ENCODE peak calls at places on chromosomes 4 and X, in four cellular contexts. Q is ovary, V is fibroblast of the aortic adventitia, D is dorsolateral prefrontal cortex. O is an unnamed sample.

GRCh38 chrX:3160771-3161170 is 119.5 kb downstream of the ARSF start:
- DNase-seq in Q (no peak), V (no peak), D (no peak), O (no peak)

GRCh38 chr4:155780773-155781172 is 22.0 kb downstream of the GUCY1B1 start:
- DNase-seq in Q (no peak), V (no peak), D (no peak), O (no peak)

GRCh38 chrX:123859409-123859827 is 435 bp upstream of the XIAP start:
- DNase-seq in Q (peak), V (no peak), D (peak), O (no peak)

GRCh38 chr4:177182156-177182555 is 127.5 kb upstream of the NEIL3 start:
- DNase-seq in Q (no peak), V (peak), D (no peak), O (no peak)

GRCh38 chr4:142550955-142551354 is 295.1 kb downstream of the INPP4B start:
- DNase-seq in Q (no peak), V (no peak), D (no peak), O (no peak)

GRCh38 chr4:11259837-11260236 is 168.9 kb downstream of the HS3ST1 start:
- DNase-seq in Q (no peak), V (no peak), D (no peak), O (no peak)

GRCh38 chr4:6035786-6036185 is 17.6 kb upstream of the C4orf50 start:
- DNase-seq in Q (no peak), V (no peak), D (no peak), O (no peak)

GRCh38 chr4:6463311-6464289 is 8.8 kb downstream of the PPP2R2C start:
- DNase-seq in Q (peak), V (no peak), D (peak), O (peak)

GRCh38 chr4:108449139-108449538 is 171.2 kb upstream of the RPL34 start:
- DNase-seq in Q (no peak), V (no peak), D (no peak), O (no peak)

GRCh38 chr4:108651068-108651794 is 832 bp downstream of the OSTC start:
- DNase-seq in Q (no peak), V (peak), D (no peak), O (no peak)

GRCh38 chr4:90174622-90175023 is 47.4 kb downstream of the CCSER1 start:
- DNase-seq in Q (no peak), V (no peak), D (no peak), O (no peak)

GRCh38 chr4:6513678-6514077 is 41.3 kb upstream of the PPP2R2C start:
- DNase-seq in Q (no peak), V (no peak), D (no peak), O (no peak)

GRCh38 chr4:73740353-73740778 is at the start of gene CXCL8:
- DNase-seq in Q (peak), V (peak), D (peak), O (no peak)

GRCh38 chr4:175330236-175330635 is 412.1 kb downstream of the ADAM29 start:
- DNase-seq in Q (no peak), V (peak), D (no peak), O (no peak)

DNA sequence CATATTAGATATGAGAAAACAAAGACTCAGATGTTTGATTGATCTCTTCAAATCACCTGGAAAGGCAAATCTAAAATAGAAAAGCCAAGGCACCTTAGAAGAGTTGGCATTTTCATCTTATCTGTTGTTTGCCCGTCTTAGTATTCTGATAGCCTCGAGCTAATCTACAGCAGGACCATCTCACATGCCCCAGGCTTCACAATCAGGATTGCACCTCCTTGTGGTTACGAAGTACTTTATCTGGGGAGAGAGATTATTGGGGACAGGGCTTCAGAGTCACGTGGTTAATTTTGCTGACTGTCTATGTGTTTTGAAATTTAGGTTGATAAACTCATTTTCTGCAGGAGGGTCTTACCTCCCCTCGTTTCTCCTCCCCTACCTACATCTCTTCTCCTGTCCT is 313.1 kb upstream of the ANXA10 start:
- DNase-seq in Q (no peak), V (no peak), D (no peak), O (no peak)
- TF ChIP-seq CTCF in Q (no peak), V (no peak), D (no peak), O (no peak)

GRCh38 chr4:97984545-97985131 is 158.6 kb downstream of the STPG2 start:
- DNase-seq in Q (no peak), V (no peak), D (no peak), O (no peak)
- TF ChIP-seq CTCF in Q (no peak), V (no peak), D (peak), O (peak)

DNA sequence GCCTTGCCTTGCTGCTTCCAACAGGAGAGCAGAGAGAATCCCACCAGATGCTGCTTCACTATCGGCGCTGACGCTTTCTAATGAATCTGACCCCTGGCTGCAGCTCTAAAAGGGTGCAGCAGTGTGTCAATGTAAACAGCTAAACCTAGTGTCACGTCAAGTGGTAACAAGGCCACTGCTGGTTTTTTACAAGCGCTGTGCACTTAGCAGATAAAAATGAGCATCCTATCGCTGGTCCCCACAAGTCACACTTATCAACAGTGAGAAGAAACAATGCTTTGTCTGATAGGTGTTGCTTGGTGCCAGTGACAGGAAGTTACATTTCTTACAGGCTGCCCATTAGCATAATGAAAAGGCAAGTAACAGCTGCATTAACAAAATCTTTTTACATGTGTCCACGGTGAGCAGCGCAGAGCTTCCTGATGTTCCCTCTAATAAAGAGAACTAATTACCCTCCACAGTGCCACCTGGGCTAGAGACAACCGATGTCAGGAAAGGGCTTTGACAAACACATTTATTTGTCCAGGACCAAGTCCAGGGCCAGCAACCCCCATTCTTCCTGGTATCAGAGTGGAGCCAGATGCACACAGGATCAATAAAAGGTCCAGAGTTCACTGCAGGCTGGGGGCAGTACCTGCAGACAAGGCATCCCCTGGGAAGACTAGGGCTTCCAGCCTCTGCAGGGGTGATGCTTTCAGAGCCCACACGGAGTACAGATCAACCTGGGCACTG is 176.0 kb downstream of the MGST2 start:
- DNase-seq in Q (no peak), V (no peak), D (no peak), O (no peak)
- TF ChIP-seq CTCF in Q (no peak), V (no peak), D (no peak), O (no peak)

DNA sequence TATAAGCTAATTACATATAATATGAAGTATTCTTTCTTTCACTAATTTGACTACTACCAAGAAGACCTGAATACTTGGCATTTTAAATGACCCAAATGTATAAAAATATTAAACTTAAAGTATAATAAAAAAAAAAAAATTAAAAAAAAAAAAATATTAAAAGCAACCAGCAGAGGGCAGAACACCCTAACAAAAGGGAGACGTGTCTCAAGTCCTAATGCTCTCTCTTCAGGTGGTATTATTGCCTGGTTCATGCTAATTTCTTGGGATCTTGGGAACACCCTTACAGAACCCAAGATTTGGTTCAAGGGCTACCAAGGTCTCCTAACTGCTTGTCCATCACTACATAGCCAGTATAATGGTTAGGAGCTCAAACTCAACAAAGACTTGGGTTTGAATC is 754.8 kb downstream of the RAB28 start:
- DNase-seq in Q (no peak), V (peak), D (no peak), O (no peak)
- TF ChIP-seq CTCF in Q (no peak), V (peak), D (peak), O (peak)

DNA sequence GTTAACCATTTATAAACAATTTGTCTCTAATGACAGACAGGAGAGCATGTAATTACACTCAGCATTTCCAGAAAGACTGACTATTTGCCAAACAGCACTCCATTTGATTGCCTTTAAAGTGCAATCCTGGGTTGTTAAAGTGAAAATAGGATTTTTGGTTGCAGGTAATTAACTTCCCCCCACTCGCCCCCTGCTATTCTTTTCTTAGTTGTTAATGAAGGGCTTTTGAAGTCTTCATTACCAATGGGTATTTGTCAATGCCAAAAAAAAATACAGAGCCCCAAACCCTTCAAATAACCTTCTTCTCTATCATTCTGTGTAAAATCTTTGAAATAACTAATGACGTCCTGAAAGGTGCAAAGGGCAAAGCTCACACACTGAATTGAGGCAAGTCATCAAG is 825.6 kb downstream of the STPG2 start:
- DNase-seq in Q (no peak), V (no peak), D (no peak), O (no peak)
- TF ChIP-seq CTCF in Q (no peak), V (no peak), D (no peak), O (no peak)

GRCh38 chr4:119297795-119298194 is 24.1 kb downstream of the FABP2 start:
- DNase-seq in Q (no peak), V (no peak), D (no peak), O (no peak)

GRCh38 chr4:119299221-119300071 is 22.5 kb downstream of the FABP2 start:
- DNase-seq in Q (no peak), V (peak), D (no peak), O (no peak)

GRCh38 chr4:119300072-119300387 is 21.9 kb downstream of the FABP2 start:
- DNase-seq in Q (peak), V (peak), D (peak), O (no peak)

GRCh38 chr4:119302073-119302832 is 19.7 kb downstream of the FABP2 start:
- DNase-seq in Q (no peak), V (no peak), D (no peak), O (no peak)

GRCh38 chr4:119300388-119301131 is 21.4 kb downstream of the FABP2 start:
- DNase-seq in Q (peak), V (peak), D (peak), O (peak)
- TF ChIP-seq CTCF in Q (no peak), V (no peak), D (no peak), O (peak)

O was measured in osteocyte.